ENCODE peak calls at places on chromosome 10, in five cellular contexts. One of them, this sample, is unnamed.

GRCh38 chr10:124035928-124036558 is 57.4 kb downstream of the CHST15 start:
- DNase-seq in GM23338: no peak
- DNase-seq in hepatocyte: peak; percentile 67
- DNase-seq in astrocyte: no peak
- DNase-seq in uterus: no peak
- DNase-seq in this sample: no peak

GRCh38 chr10:132076578-132077081 is 10.9 kb downstream of the JAKMIP3 start:
- DNase-seq in GM23338: no peak
- DNase-seq in hepatocyte: no peak
- DNase-seq in astrocyte: no peak
- DNase-seq in uterus: no peak
- DNase-seq in this sample: no peak

GRCh38 chr10:86226016-86226415 is 140.6 kb downstream of the GRID1 start:
- DNase-seq in GM23338: no peak
- DNase-seq in hepatocyte: no peak
- DNase-seq in astrocyte: no peak
- DNase-seq in uterus: no peak
- DNase-seq in this sample: no peak

GRCh38 chr10:80186364-80187012 is 18.8 kb downstream of the ANXA11 start:
- DNase-seq in GM23338: no peak
- DNase-seq in hepatocyte: no peak
- DNase-seq in astrocyte: no peak
- DNase-seq in uterus: no peak
- DNase-seq in this sample: no peak

GRCh38 chr10:21340341-21340740 is 185.1 kb downstream of the SKIDA1 start:
- DNase-seq in GM23338: no peak
- DNase-seq in hepatocyte: no peak
- DNase-seq in astrocyte: no peak
- DNase-seq in uterus: no peak
- DNase-seq in this sample: no peak

GRCh38 chr10:8073696-8074416 is 19.4 kb downstream of the GATA3 start:
- DNase-seq in GM23338: no peak
- DNase-seq in hepatocyte: no peak
- DNase-seq in astrocyte: peak; percentile 64
- DNase-seq in uterus: no peak
- DNase-seq in this sample: no peak

GRCh38 chr10:132948351-132948750 is 6.0 kb upstream of the CFAP46 start:
- DNase-seq in GM23338: no peak
- DNase-seq in hepatocyte: no peak
- DNase-seq in astrocyte: no peak
- DNase-seq in uterus: no peak
- DNase-seq in this sample: no peak

GRCh38 chr10:30431435-30431911 is 2.5 kb upstream of the MAP3K8 start:
- DNase-seq in GM23338: peak; percentile 37
- DNase-seq in hepatocyte: no peak
- DNase-seq in astrocyte: peak; percentile 44
- DNase-seq in uterus: peak; percentile 50
- DNase-seq in this sample: no peak

GRCh38 chr10:3720228-3721019 is 64.6 kb downstream of the KLF6 start:
- DNase-seq in GM23338: no peak
- DNase-seq in hepatocyte: peak; percentile 66
- DNase-seq in astrocyte: peak; percentile 88
- DNase-seq in uterus: no peak
- DNase-seq in this sample: peak; percentile 95

GRCh38 chr10:123031124-123031523 is 22.3 kb downstream of the ACADSB start:
- DNase-seq in GM23338: no peak
- DNase-seq in hepatocyte: no peak
- DNase-seq in astrocyte: no peak
- DNase-seq in uterus: no peak
- DNase-seq in this sample: no peak

GRCh38 chr10:1348773-1349050 is 292.5 kb downstream of the WDR37 start:
- DNase-seq in GM23338: no peak
- DNase-seq in hepatocyte: no peak
- DNase-seq in astrocyte: no peak
- DNase-seq in uterus: no peak
- DNase-seq in this sample: no peak

GRCh38 chr10:89217057-89217990 is 10.2 kb upstream of the CH25H start:
- DNase-seq in GM23338: peak; percentile 77
- DNase-seq in hepatocyte: peak; percentile 74
- DNase-seq in astrocyte: peak; percentile 36
- DNase-seq in uterus: peak; percentile 35
- DNase-seq in this sample: no peak

GRCh38 chr10:125257521-125258105 is 97.2 kb upstream of the CTBP2 start:
- DNase-seq in GM23338: no peak
- DNase-seq in hepatocyte: no peak
- DNase-seq in astrocyte: no peak
- DNase-seq in uterus: no peak
- DNase-seq in this sample: no peak

GRCh38 chr10:1522237-1522636 is 215.1 kb downstream of the ADARB2 start:
- DNase-seq in GM23338: no peak
- DNase-seq in hepatocyte: no peak
- DNase-seq in astrocyte: no peak
- DNase-seq in uterus: no peak
- DNase-seq in this sample: no peak

GRCh38 chr10:5888352-5888751 is 1.3 kb downstream of the ANKRD16 start:
- DNase-seq in GM23338: no peak
- DNase-seq in hepatocyte: no peak
- DNase-seq in astrocyte: peak; percentile 35
- DNase-seq in uterus: no peak
- DNase-seq in this sample: no peak

GRCh38 chr10:64486149-64486548 is 964.9 kb downstream of the REEP3 start:
- DNase-seq in GM23338: no peak
- DNase-seq in hepatocyte: no peak
- DNase-seq in astrocyte: peak; percentile 75
- DNase-seq in uterus: no peak
- DNase-seq in this sample: no peak

GRCh38 chr10:2992401-2993198 is 74.7 kb upstream of the PFKP start:
- DNase-seq in GM23338: peak; percentile 35
- DNase-seq in hepatocyte: no peak
- DNase-seq in astrocyte: peak; percentile 66
- DNase-seq in uterus: no peak
- DNase-seq in this sample: no peak

GRCh38 chr10:79305988-79306387 is 41.3 kb upstream of the PPIF start:
- DNase-seq in GM23338: no peak
- DNase-seq in hepatocyte: no peak
- DNase-seq in astrocyte: no peak
- DNase-seq in uterus: no peak
- DNase-seq in this sample: no peak

GRCh38 chr10:18528292-18528691 is 123.1 kb downstream of the NSUN6 start:
- DNase-seq in GM23338: no peak
- DNase-seq in hepatocyte: no peak
- DNase-seq in astrocyte: no peak
- DNase-seq in uterus: no peak
- DNase-seq in this sample: no peak

GRCh38 chr10:103431902-103432301 is 20.3 kb downstream of the CALHM2 start:
- DNase-seq in GM23338: no peak
- DNase-seq in hepatocyte: no peak
- DNase-seq in astrocyte: no peak
- DNase-seq in uterus: no peak
- DNase-seq in this sample: no peak

GRCh38 chr10:9205558-9205957 is 1151.1 kb downstream of the GATA3 start:
- DNase-seq in GM23338: no peak
- DNase-seq in hepatocyte: no peak
- DNase-seq in astrocyte: no peak
- DNase-seq in uterus: no peak
- DNase-seq in this sample: no peak

GRCh38 chr10:73218466-73219191 is 28.4 kb downstream of the DNAJC9 start:
- DNase-seq in GM23338: peak; percentile 52
- DNase-seq in hepatocyte: peak; percentile 11
- DNase-seq in astrocyte: no peak
- DNase-seq in uterus: no peak
- DNase-seq in this sample: no peak

GRCh38 chr10:49620286-49620810 is 6.5 kb downstream of the CHAT start:
- DNase-seq in GM23338: no peak
- DNase-seq in hepatocyte: no peak
- DNase-seq in astrocyte: no peak
- DNase-seq in uterus: no peak
- DNase-seq in this sample: no peak

GRCh38 chr10:123026266-123026665 is 17.5 kb downstream of the ACADSB start:
- DNase-seq in GM23338: no peak
- DNase-seq in hepatocyte: no peak
- DNase-seq in astrocyte: no peak
- DNase-seq in uterus: no peak
- DNase-seq in this sample: no peak

GRCh38 chr10:97816609-97817008 is 33.0 kb upstream of the GOLGA7B start:
- DNase-seq in GM23338: no peak
- DNase-seq in hepatocyte: no peak
- DNase-seq in astrocyte: no peak
- DNase-seq in uterus: no peak
- DNase-seq in this sample: no peak

GRCh38 chr10:20181408-20181807 is 365.2 kb downstream of the PLXDC2 start:
- DNase-seq in GM23338: peak; percentile 14
- DNase-seq in hepatocyte: no peak
- DNase-seq in astrocyte: no peak
- DNase-seq in uterus: no peak
- DNase-seq in this sample: no peak
- H3K4me3 ChIP-seq in GM23338: no peak overlapping the region
- H3K4me3 ChIP-seq in hepatocyte: no peak overlapping the region
- H3K4me3 ChIP-seq in astrocyte: no peak overlapping the region
- H3K4me3 ChIP-seq in uterus: no peak overlapping the region
- H3K4me3 ChIP-seq in this sample: no peak overlapping the region

DNA sequence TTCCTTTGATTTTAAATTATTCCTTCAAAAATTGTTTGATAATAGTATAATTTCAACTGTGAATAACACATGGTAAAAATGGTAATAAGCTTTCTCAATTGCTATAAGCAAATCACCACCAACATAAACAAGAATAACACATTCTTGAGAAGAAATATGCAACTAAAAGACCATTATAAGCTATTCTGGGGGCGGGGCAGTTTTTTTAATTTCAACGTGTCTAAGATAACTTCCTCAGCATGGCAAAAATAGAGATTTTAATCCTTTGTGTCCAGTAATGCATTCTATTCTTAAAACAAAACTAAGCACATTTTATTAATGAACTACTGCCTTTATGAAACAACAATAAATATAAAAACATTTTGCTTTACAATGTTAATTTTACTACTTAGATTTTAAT is 1.5 kb downstream of the DNAJC12 start:
- DNase-seq in GM23338: no peak
- DNase-seq in hepatocyte: no peak
- DNase-seq in astrocyte: no peak
- DNase-seq in uterus: no peak
- DNase-seq in this sample: no peak
- H3K4me3 ChIP-seq in GM23338: no peak overlapping the region
- H3K4me3 ChIP-seq in hepatocyte: no peak overlapping the region
- H3K4me3 ChIP-seq in astrocyte: no peak overlapping the region
- H3K4me3 ChIP-seq in uterus: no peak overlapping the region
- H3K4me3 ChIP-seq in this sample: no peak overlapping the region

GRCh38 chr10:43689618-43689954 is 40.9 kb upstream of the ZNF32 start:
- DNase-seq in GM23338: peak; percentile 66
- DNase-seq in hepatocyte: peak; percentile 56
- DNase-seq in astrocyte: peak; percentile 51
- DNase-seq in uterus: peak; percentile 68
- DNase-seq in this sample: no peak
- H3K4me3 ChIP-seq in GM23338: peak overlapping the region; percentile 83
- H3K4me3 ChIP-seq in hepatocyte: peak overlapping the region; percentile 69
- H3K4me3 ChIP-seq in astrocyte: peak overlapping the region; percentile 66
- H3K4me3 ChIP-seq in uterus: peak overlapping the region; percentile 41
- H3K4me3 ChIP-seq in this sample: peak overlapping the region; percentile 53

GRCh38 chr10:298033-298432 is 162.8 kb downstream of the ZMYND11 start:
- DNase-seq in GM23338: no peak
- DNase-seq in hepatocyte: no peak
- DNase-seq in astrocyte: no peak
- DNase-seq in uterus: no peak
- DNase-seq in this sample: no peak
- H3K4me3 ChIP-seq in GM23338: no peak overlapping the region
- H3K4me3 ChIP-seq in hepatocyte: no peak overlapping the region
- H3K4me3 ChIP-seq in astrocyte: no peak overlapping the region
- H3K4me3 ChIP-seq in uterus: no peak overlapping the region
- H3K4me3 ChIP-seq in this sample: no peak overlapping the region

This sample was measured in AG09309.